ENCODE peak calls at places on chromosomes 11 and 22, in ten cellular contexts. One of them, this sample, is unnamed.

GRCh38 chr11:66579017-66579606 is 10.7 kb upstream of the CTSF start:
- DNase-seq in body of pancreas: peak; percentile 84
- DNase-seq in fibroblast of pulmonary artery: peak; percentile 82
- DNase-seq in tibial artery: peak; percentile 88
- DNase-seq in neural progenitor cell: peak; percentile 83
- DNase-seq in A549: peak; percentile 87
- DNase-seq in uterus: peak; percentile 79
- DNase-seq in CD14-positive monocyte: no peak
- DNase-seq in HepG2: peak; percentile 52
- DNase-seq in testis: peak; percentile 88
- DNase-seq in this sample: no peak

GRCh38 chr11:48081151-48082010 is 101.0 kb downstream of the PTPRJ start:
- DNase-seq in body of pancreas: peak; percentile 40
- DNase-seq in fibroblast of pulmonary artery: peak; percentile 69
- DNase-seq in tibial artery: peak; percentile 94
- DNase-seq in neural progenitor cell: no peak
- DNase-seq in A549: no peak
- DNase-seq in uterus: peak; percentile 51
- DNase-seq in CD14-positive monocyte: peak; percentile 69
- DNase-seq in HepG2: no peak
- DNase-seq in testis: peak; percentile 18
- DNase-seq in this sample: no peak

GRCh38 chr11:122977455-122978302 is 4.0 kb downstream of the BSX start:
- DNase-seq in body of pancreas: no peak
- DNase-seq in fibroblast of pulmonary artery: no peak
- DNase-seq in tibial artery: no peak
- DNase-seq in neural progenitor cell: peak; percentile 79
- DNase-seq in A549: no peak
- DNase-seq in uterus: no peak
- DNase-seq in CD14-positive monocyte: no peak
- DNase-seq in HepG2: no peak
- DNase-seq in testis: no peak
- DNase-seq in this sample: no peak

GRCh38 chr22:49350441-49351121 is 477.1 kb downstream of the BRD1 start:
- DNase-seq in body of pancreas: no peak
- DNase-seq in fibroblast of pulmonary artery: no peak
- DNase-seq in tibial artery: peak; percentile 47
- DNase-seq in neural progenitor cell: no peak
- DNase-seq in A549: no peak
- DNase-seq in uterus: no peak
- DNase-seq in CD14-positive monocyte: no peak
- DNase-seq in HepG2: no peak
- DNase-seq in testis: no peak
- DNase-seq in this sample: peak; percentile 63

GRCh38 chr11:13354335-13354734 is 76.7 kb downstream of the BMAL1 start:
- DNase-seq in body of pancreas: no peak
- DNase-seq in fibroblast of pulmonary artery: peak; percentile 56
- DNase-seq in tibial artery: no peak
- DNase-seq in neural progenitor cell: peak; percentile 27
- DNase-seq in A549: no peak
- DNase-seq in uterus: no peak
- DNase-seq in CD14-positive monocyte: no peak
- DNase-seq in HepG2: no peak
- DNase-seq in testis: no peak
- DNase-seq in this sample: no peak

GRCh38 chr22:47233316-47234243 is 471.1 kb downstream of the TBC1D22A start:
- DNase-seq in body of pancreas: no peak
- DNase-seq in fibroblast of pulmonary artery: no peak
- DNase-seq in tibial artery: no peak
- DNase-seq in neural progenitor cell: no peak
- DNase-seq in A549: no peak
- DNase-seq in uterus: no peak
- DNase-seq in CD14-positive monocyte: no peak
- DNase-seq in HepG2: no peak
- DNase-seq in testis: no peak
- DNase-seq in this sample: no peak

GRCh38 chr11:75158241-75158640 is 7.3 kb downstream of the SLCO2B1 start:
- DNase-seq in body of pancreas: no peak
- DNase-seq in fibroblast of pulmonary artery: no peak
- DNase-seq in tibial artery: no peak
- DNase-seq in neural progenitor cell: no peak
- DNase-seq in A549: no peak
- DNase-seq in uterus: no peak
- DNase-seq in CD14-positive monocyte: no peak
- DNase-seq in HepG2: no peak
- DNase-seq in testis: no peak
- DNase-seq in this sample: no peak

GRCh38 chr11:61488651-61489291 is 19.8 kb upstream of the LRRC10B start:
- DNase-seq in body of pancreas: peak; percentile 79
- DNase-seq in fibroblast of pulmonary artery: peak; percentile 34
- DNase-seq in tibial artery: peak; percentile 93
- DNase-seq in neural progenitor cell: peak; percentile 70
- DNase-seq in A549: no peak
- DNase-seq in uterus: peak; percentile 35
- DNase-seq in CD14-positive monocyte: no peak
- DNase-seq in HepG2: peak; percentile 89
- DNase-seq in testis: peak; percentile 69
- DNase-seq in this sample: no peak

GRCh38 chr11:75263944-75264349 is 23.4 kb downstream of the TPBGL start:
- DNase-seq in body of pancreas: no peak
- DNase-seq in fibroblast of pulmonary artery: peak; percentile 52
- DNase-seq in tibial artery: peak; percentile 49
- DNase-seq in neural progenitor cell: peak; percentile 1
- DNase-seq in A549: no peak
- DNase-seq in uterus: no peak
- DNase-seq in CD14-positive monocyte: peak; percentile 86
- DNase-seq in HepG2: no peak
- DNase-seq in testis: no peak
- DNase-seq in this sample: peak; percentile 61

GRCh38 chr11:108975641-108976071 is 310.8 kb downstream of the DDX10 start:
- DNase-seq in body of pancreas: peak; percentile 22
- DNase-seq in fibroblast of pulmonary artery: no peak
- DNase-seq in tibial artery: no peak
- DNase-seq in neural progenitor cell: no peak
- DNase-seq in A549: no peak
- DNase-seq in uterus: no peak
- DNase-seq in CD14-positive monocyte: no peak
- DNase-seq in HepG2: no peak
- DNase-seq in testis: no peak
- DNase-seq in this sample: no peak

GRCh38 chr11:110196241-110196754 is 100.1 kb downstream of the RDX start:
- DNase-seq in body of pancreas: no peak
- DNase-seq in fibroblast of pulmonary artery: peak; percentile 87
- DNase-seq in tibial artery: no peak
- DNase-seq in neural progenitor cell: no peak
- DNase-seq in A549: peak; percentile 56
- DNase-seq in uterus: no peak
- DNase-seq in CD14-positive monocyte: no peak
- DNase-seq in HepG2: peak; percentile 25
- DNase-seq in testis: no peak
- DNase-seq in this sample: no peak

GRCh38 chr11:70650075-70650909 is 252.0 kb downstream of the CTTN start:
- DNase-seq in body of pancreas: peak; percentile 65
- DNase-seq in fibroblast of pulmonary artery: peak; percentile 68
- DNase-seq in tibial artery: peak; percentile 61
- DNase-seq in neural progenitor cell: peak; percentile 94
- DNase-seq in A549: peak; percentile 73
- DNase-seq in uterus: peak; percentile 24
- DNase-seq in CD14-positive monocyte: no peak
- DNase-seq in HepG2: peak; percentile 48
- DNase-seq in testis: peak; percentile 88
- DNase-seq in this sample: no peak

GRCh38 chr22:46087816-46088277 is 62.5 kb upstream of the PPARA start:
- DNase-seq in body of pancreas: peak; percentile 94
- DNase-seq in fibroblast of pulmonary artery: peak; percentile 91
- DNase-seq in tibial artery: peak; percentile 98
- DNase-seq in neural progenitor cell: peak; percentile 71
- DNase-seq in A549: no peak
- DNase-seq in uterus: peak; percentile 94
- DNase-seq in CD14-positive monocyte: no peak
- DNase-seq in HepG2: no peak
- DNase-seq in testis: peak; percentile 90
- DNase-seq in this sample: peak; percentile 94

GRCh38 chr11:78313181-78313788 is 104.3 kb downstream of the GAB2 start:
- DNase-seq in body of pancreas: no peak
- DNase-seq in fibroblast of pulmonary artery: peak; percentile 83
- DNase-seq in tibial artery: no peak
- DNase-seq in neural progenitor cell: no peak
- DNase-seq in A549: no peak
- DNase-seq in uterus: peak; percentile 25
- DNase-seq in CD14-positive monocyte: no peak
- DNase-seq in HepG2: peak; percentile 36
- DNase-seq in testis: no peak
- DNase-seq in this sample: no peak

GRCh38 chr11:69325446-69325845 is 31.5 kb downstream of the MYEOV start:
- DNase-seq in body of pancreas: no peak
- DNase-seq in fibroblast of pulmonary artery: no peak
- DNase-seq in tibial artery: peak; percentile 19
- DNase-seq in neural progenitor cell: no peak
- DNase-seq in A549: no peak
- DNase-seq in uterus: no peak
- DNase-seq in CD14-positive monocyte: no peak
- DNase-seq in HepG2: no peak
- DNase-seq in testis: no peak
- DNase-seq in this sample: peak; percentile 57

GRCh38 chr11:115678942-115679341 is 174.7 kb upstream of the CADM1 start:
- DNase-seq in body of pancreas: no peak
- DNase-seq in fibroblast of pulmonary artery: no peak
- DNase-seq in tibial artery: no peak
- DNase-seq in neural progenitor cell: peak; percentile 67
- DNase-seq in A549: peak; percentile 22
- DNase-seq in uterus: no peak
- DNase-seq in CD14-positive monocyte: no peak
- DNase-seq in HepG2: peak; percentile 37
- DNase-seq in testis: no peak
- DNase-seq in this sample: no peak
- TF ChIP-seq CTCF in body of pancreas: no peak
- TF ChIP-seq CTCF in fibroblast of pulmonary artery: no peak
- TF ChIP-seq CTCF in tibial artery: no peak
- TF ChIP-seq CTCF in neural progenitor cell: peak; percentile 53
- TF ChIP-seq CTCF in A549: peak; percentile 32
- TF ChIP-seq CTCF in uterus: no peak
- TF ChIP-seq CTCF in CD14-positive monocyte: no peak
- TF ChIP-seq CTCF in HepG2: peak; percentile 77
- TF ChIP-seq CTCF in testis: no peak
- TF ChIP-seq CTCF in this sample: no peak

GRCh38 chr22:36234211-36234610 is 5.1 kb downstream of the APOL2 start:
- DNase-seq in body of pancreas: no peak
- DNase-seq in fibroblast of pulmonary artery: no peak
- DNase-seq in tibial artery: no peak
- DNase-seq in neural progenitor cell: no peak
- DNase-seq in A549: no peak
- DNase-seq in uterus: no peak
- DNase-seq in CD14-positive monocyte: no peak
- DNase-seq in HepG2: no peak
- DNase-seq in testis: no peak
- DNase-seq in this sample: no peak
- TF ChIP-seq CTCF in body of pancreas: no peak
- TF ChIP-seq CTCF in fibroblast of pulmonary artery: no peak
- TF ChIP-seq CTCF in tibial artery: no peak
- TF ChIP-seq CTCF in neural progenitor cell: no peak
- TF ChIP-seq CTCF in A549: no peak
- TF ChIP-seq CTCF in uterus: no peak
- TF ChIP-seq CTCF in CD14-positive monocyte: no peak
- TF ChIP-seq CTCF in HepG2: no peak
- TF ChIP-seq CTCF in testis: no peak
- TF ChIP-seq CTCF in this sample: no peak

DNA sequence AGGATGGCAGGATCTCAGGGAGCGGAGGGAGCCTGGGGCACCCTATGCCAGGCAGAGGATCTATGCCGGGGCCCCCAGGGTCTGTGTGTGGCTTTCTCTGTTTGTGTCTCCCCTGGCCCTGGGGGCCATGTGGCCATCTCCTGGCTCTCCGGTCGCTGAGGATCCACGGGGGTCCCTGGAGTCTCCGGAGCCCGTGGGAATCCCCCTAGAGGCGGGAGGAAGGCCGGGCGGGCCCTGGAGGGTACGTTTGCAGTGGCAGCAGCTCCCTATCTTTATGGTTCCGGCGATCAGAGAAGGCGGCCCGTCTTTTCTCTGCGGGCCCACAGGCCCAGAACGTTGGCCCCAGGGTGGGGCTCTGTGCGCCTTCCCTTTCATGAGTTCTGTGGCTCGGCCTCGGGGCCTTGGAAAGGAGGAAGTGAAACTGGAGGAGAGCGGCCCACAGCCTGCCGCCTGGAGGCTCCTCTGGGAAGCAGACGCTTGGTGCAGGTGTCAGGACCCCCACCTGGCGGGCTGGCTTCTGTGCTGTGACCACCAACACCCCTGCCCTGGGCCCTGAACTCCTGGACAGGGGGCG is 82.1 kb downstream of the KCNQ1 start:
- DNase-seq in body of pancreas: peak; percentile 30
- DNase-seq in fibroblast of pulmonary artery: no peak
- DNase-seq in tibial artery: peak; percentile 75
- DNase-seq in neural progenitor cell: no peak
- DNase-seq in A549: no peak
- DNase-seq in uterus: peak; percentile 12
- DNase-seq in CD14-positive monocyte: peak; percentile 87
- DNase-seq in HepG2: no peak
- DNase-seq in testis: peak; percentile 32
- DNase-seq in this sample: peak; percentile 86
- TF ChIP-seq CTCF in body of pancreas: no peak
- TF ChIP-seq CTCF in fibroblast of pulmonary artery: no peak
- TF ChIP-seq CTCF in tibial artery: no peak
- TF ChIP-seq CTCF in neural progenitor cell: peak; percentile 23
- TF ChIP-seq CTCF in A549: no peak
- TF ChIP-seq CTCF in uterus: no peak
- TF ChIP-seq CTCF in CD14-positive monocyte: peak; percentile 72
- TF ChIP-seq CTCF in HepG2: peak; percentile 35
- TF ChIP-seq CTCF in testis: no peak
- TF ChIP-seq CTCF in this sample: peak; percentile 52

GRCh38 chr11:7689239-7689638 is 15.9 kb upstream of the CYB5R2 start:
- DNase-seq in body of pancreas: no peak
- DNase-seq in fibroblast of pulmonary artery: no peak
- DNase-seq in tibial artery: no peak
- DNase-seq in neural progenitor cell: no peak
- DNase-seq in A549: no peak
- DNase-seq in uterus: no peak
- DNase-seq in CD14-positive monocyte: no peak
- DNase-seq in HepG2: no peak
- DNase-seq in testis: no peak
- DNase-seq in this sample: no peak

GRCh38 chr11:7688238-7688826 is 15.0 kb upstream of the CYB5R2 start:
- DNase-seq in body of pancreas: peak; percentile 19
- DNase-seq in fibroblast of pulmonary artery: peak; percentile 58
- DNase-seq in tibial artery: no peak
- DNase-seq in neural progenitor cell: peak; percentile 21
- DNase-seq in A549: peak; percentile 50
- DNase-seq in uterus: no peak
- DNase-seq in CD14-positive monocyte: no peak
- DNase-seq in HepG2: peak; percentile 16
- DNase-seq in testis: no peak
- DNase-seq in this sample: no peak

GRCh38 chr11:7687386-7687785 is 14.1 kb upstream of the CYB5R2 start:
- DNase-seq in body of pancreas: no peak
- DNase-seq in fibroblast of pulmonary artery: no peak
- DNase-seq in tibial artery: no peak
- DNase-seq in neural progenitor cell: no peak
- DNase-seq in A549: no peak
- DNase-seq in uterus: no peak
- DNase-seq in CD14-positive monocyte: no peak
- DNase-seq in HepG2: no peak
- DNase-seq in testis: no peak
- DNase-seq in this sample: no peak

GRCh38 chr11:7691759-7692334 is 14.4 kb downstream of the OVCH2 start:
- DNase-seq in body of pancreas: no peak
- DNase-seq in fibroblast of pulmonary artery: peak; percentile 29
- DNase-seq in tibial artery: no peak
- DNase-seq in neural progenitor cell: no peak
- DNase-seq in A549: no peak
- DNase-seq in uterus: no peak
- DNase-seq in CD14-positive monocyte: no peak
- DNase-seq in HepG2: no peak
- DNase-seq in testis: no peak
- DNase-seq in this sample: no peak

GRCh38 chr11:7690648-7691047 is 15.6 kb downstream of the OVCH2 start:
- DNase-seq in body of pancreas: peak; percentile 19
- DNase-seq in fibroblast of pulmonary artery: no peak
- DNase-seq in tibial artery: no peak
- DNase-seq in neural progenitor cell: peak; percentile 16
- DNase-seq in A549: no peak
- DNase-seq in uterus: no peak
- DNase-seq in CD14-positive monocyte: no peak
- DNase-seq in HepG2: no peak
- DNase-seq in testis: no peak
- DNase-seq in this sample: no peak
- TF ChIP-seq CTCF in body of pancreas: no peak
- TF ChIP-seq CTCF in fibroblast of pulmonary artery: no peak
- TF ChIP-seq CTCF in tibial artery: no peak
- TF ChIP-seq CTCF in neural progenitor cell: peak; percentile 46
- TF ChIP-seq CTCF in A549: no peak
- TF ChIP-seq CTCF in uterus: no peak
- TF ChIP-seq CTCF in CD14-positive monocyte: no peak
- TF ChIP-seq CTCF in HepG2: no peak
- TF ChIP-seq CTCF in testis: no peak
- TF ChIP-seq CTCF in this sample: peak; percentile 72

This sample was measured in chondrocyte.